ENCODE peak calls at places on chromosomes 7 and 10, in eight cellular contexts. L is HCT116, D is K562, N is HepG2, I is IMR-90, B is GM12878, S is H1, H is endothelial cell of umbilical vein. J is an unnamed sample.

GRCh38 chr10:17023386-17024298 is 106.0 kb downstream of the CUBN start:
- DNase-seq in L (peak), D (peak), N (peak), I (peak), B (peak), S (no peak), H (peak), J (peak)

GRCh38 chr10:131571845-131572244 is 260.3 kb upstream of the TCERG1L start:
- DNase-seq in L (no peak), D (no peak), N (no peak), I (no peak), B (no peak), S (no peak), H (no peak), J (no peak)

GRCh38 chr10:98141484-98142073 is 7.1 kb downstream of the R3HCC1L start:
- DNase-seq in L (no peak), D (peak), N (no peak), I (no peak), B (no peak), S (no peak), H (no peak), J (no peak)

GRCh38 chr10:63548860-63549259 is 27.7 kb downstream of the REEP3 start:
- DNase-seq in L (no peak), D (no peak), N (no peak), I (no peak), B (no peak), S (no peak), H (no peak), J (no peak)

GRCh38 chr10:29926649-29927048 is 132.7 kb downstream of the JCAD start:
- DNase-seq in L (no peak), D (peak), N (no peak), I (peak), B (no peak), S (no peak), H (no peak), J (no peak)

GRCh38 chr7:5528071-5528814 is 104.6 kb upstream of the TNRC18 start:
- DNase-seq in L (no peak), D (no peak), N (no peak), I (peak), B (no peak), S (peak), H (peak), J (peak)

GRCh38 chr7:125834421-125834820 is 904.8 kb upstream of the POT1 start:
- DNase-seq in L (no peak), D (no peak), N (no peak), I (no peak), B (no peak), S (no peak), H (no peak), J (no peak)

GRCh38 chr10:47325303-47326291 is 3.3 kb downstream of the GDF2 start:
- DNase-seq in L (no peak), D (no peak), N (no peak), I (no peak), B (no peak), S (no peak), H (no peak), J (no peak)

GRCh38 chr10:69312537-69312936 is 34.2 kb downstream of the HK1 start:
- DNase-seq in L (no peak), D (no peak), N (no peak), I (no peak), B (no peak), S (no peak), H (no peak), J (no peak)

GRCh38 chr10:93334901-93335312 is 147.2 kb downstream of the MYOF start:
- DNase-seq in L (peak), D (no peak), N (no peak), I (peak), B (no peak), S (no peak), H (no peak), J (no peak)

GRCh38 chr7:50855526-50855925 is 72.8 kb upstream of the GRB10 start:
- DNase-seq in L (no peak), D (no peak), N (no peak), I (no peak), B (no peak), S (peak), H (no peak), J (no peak)

GRCh38 chr10:99235872-99236626 is 397 bp upstream of the HPSE2 start:
- DNase-seq in L (no peak), D (no peak), N (no peak), I (no peak), B (no peak), S (peak), H (no peak), J (no peak)

GRCh38 chr10:80187465-80188409 is 17.6 kb downstream of the ANXA11 start:
- DNase-seq in L (no peak), D (peak), N (peak), I (no peak), B (peak), S (no peak), H (no peak), J (no peak)

GRCh38 chr7:45647967-45648670 is 74.0 kb downstream of the ADCY1 start:
- DNase-seq in L (no peak), D (no peak), N (no peak), I (no peak), B (no peak), S (peak), H (no peak), J (no peak)

GRCh38 chr10:77889277-77889903 is 37.2 kb downstream of the DLG5 start:
- DNase-seq in L (peak), D (peak), N (peak), I (no peak), B (no peak), S (no peak), H (no peak), J (no peak)

GRCh38 chr7:538764-539685 is 19.4 kb upstream of the PDGFA start:
- DNase-seq in L (no peak), D (no peak), N (peak), I (no peak), B (no peak), S (no peak), H (no peak), J (no peak)

GRCh38 chr10:6737758-6738463 is 157.8 kb upstream of the PRKCQ start:
- DNase-seq in L (no peak), D (no peak), N (no peak), I (peak), B (no peak), S (no peak), H (peak), J (peak)

GRCh38 chr10:27635699-27636270 is 109.8 kb downstream of the MKX start:
- DNase-seq in L (no peak), D (no peak), N (no peak), I (no peak), B (no peak), S (no peak), H (no peak), J (no peak)

GRCh38 chr7:158829021-158829341 is 328 bp downstream of the ESYT2 start:
- DNase-seq in L (no peak), D (peak), N (peak), I (peak), B (no peak), S (no peak), H (peak), J (peak)

GRCh38 chr7:8042796-8043535 is 74.4 kb downstream of the GLCCI1 start:
- DNase-seq in L (no peak), D (no peak), N (no peak), I (peak), B (no peak), S (no peak), H (no peak), J (no peak)

GRCh38 chr10:32417906-32418547 is 27.9 kb upstream of the CCDC7 start:
- DNase-seq in L (no peak), D (no peak), N (no peak), I (peak), B (no peak), S (no peak), H (no peak), J (no peak)
- H3K4me2 ChIP-seq in L (no peak), D (no peak), N (no peak), I (peak), B (no peak), S (no peak), H (no peak), J (no peak)

GRCh38 chr7:20220824-20221547 is 3.8 kb upstream of the MACC1 start:
- DNase-seq in L (no peak), D (peak), N (no peak), I (peak), B (no peak), S (no peak), H (no peak), J (no peak)

GRCh38 chr7:20220293-20220755 is 3.1 kb upstream of the MACC1 start:
- DNase-seq in L (no peak), D (peak), N (no peak), I (no peak), B (no peak), S (no peak), H (no peak), J (no peak)

GRCh38 chr7:20218261-20218660 is 1.1 kb upstream of the MACC1 start:
- DNase-seq in L (no peak), D (peak), N (peak), I (no peak), B (no peak), S (no peak), H (no peak), J (no peak)

GRCh38 chr7:20219062-20219445 is 1.9 kb upstream of the MACC1 start:
- DNase-seq in L (no peak), D (no peak), N (no peak), I (no peak), B (no peak), S (no peak), H (no peak), J (no peak)

DNA sequence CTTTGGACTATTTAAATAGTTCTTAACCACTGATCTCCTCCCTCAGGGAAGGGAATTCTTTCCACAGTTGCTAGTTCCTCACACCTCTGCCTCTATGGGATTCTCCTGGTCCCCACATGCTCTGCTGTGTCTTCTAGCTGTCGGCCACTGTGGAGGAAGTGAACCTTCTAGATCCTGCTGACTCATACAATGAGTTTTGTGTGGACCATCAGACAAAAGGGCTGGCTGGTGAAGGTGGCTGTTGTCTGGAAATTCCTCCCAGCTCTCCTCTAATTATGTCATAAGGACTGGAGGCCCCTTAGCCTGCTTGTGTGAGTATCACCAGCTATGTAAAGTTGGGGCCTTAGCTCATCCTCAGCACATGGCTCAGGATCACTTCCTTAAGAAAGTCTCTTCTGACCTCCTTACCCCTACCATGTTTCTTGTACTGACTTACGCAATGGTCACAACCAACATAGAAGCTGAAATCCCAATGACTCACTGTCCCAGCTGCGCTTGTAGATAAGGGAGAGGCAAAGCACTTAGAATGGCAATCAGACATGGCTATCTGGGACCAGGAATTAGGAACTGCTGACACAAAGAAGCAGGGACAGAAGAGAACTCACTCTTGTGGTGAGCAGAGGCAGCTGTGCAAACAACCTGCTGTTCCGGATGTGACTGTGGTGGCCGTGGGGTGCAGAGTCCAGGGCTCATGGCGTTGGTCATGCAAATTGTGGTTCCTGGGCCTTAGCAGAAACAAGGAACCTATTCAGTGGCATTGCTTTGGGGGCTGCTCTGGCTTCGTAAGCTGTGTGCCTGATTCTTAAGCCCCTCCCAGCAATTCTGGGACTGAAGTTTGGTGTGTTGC is 2.5 kb upstream of the MACC1 start:
- DNase-seq in L (no peak), D (peak), N (peak), I (peak), B (peak), S (no peak), H (peak), J (peak)
- TF ChIP-seq POLR2A in L (no peak), D (peak), N (peak), I (no peak), B (peak), S (no peak), H (peak), J (no peak)

DNA sequence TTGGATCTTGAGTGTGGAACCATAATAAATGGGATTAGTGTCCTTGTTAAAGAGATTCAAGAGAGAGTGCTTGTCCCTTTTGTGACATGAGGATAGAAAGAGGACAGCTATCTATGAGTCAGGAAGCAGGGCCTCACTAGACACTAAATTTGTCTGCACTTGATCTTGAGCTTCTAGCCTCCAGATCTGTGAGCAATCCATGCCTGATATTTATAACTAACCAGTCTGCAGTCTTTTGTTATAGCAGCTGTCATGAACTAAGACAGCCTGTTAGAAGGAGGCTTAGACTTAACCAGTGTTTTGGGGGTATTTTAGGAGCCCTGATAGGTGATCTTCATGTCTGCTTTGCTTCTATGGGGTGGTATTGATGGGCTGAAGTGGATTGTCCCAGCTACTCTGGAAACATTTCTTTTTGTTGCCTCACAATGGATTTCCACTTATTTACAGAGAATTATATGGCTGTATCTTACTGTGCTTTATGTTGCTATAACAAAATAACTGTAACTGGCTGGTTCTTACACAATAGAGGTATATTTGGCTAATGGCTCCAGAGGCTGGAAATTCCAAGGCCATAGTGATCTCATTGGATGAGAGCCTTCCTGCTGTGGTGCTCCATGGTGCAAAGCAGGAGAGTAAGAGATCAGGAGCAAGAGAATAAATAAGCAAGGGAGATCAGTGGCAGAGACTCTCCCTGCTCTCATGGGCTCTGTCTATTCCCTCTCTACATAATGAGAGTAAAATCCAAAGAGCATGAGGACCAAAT is 23.4 kb upstream of the AKR1C3 start:
- DNase-seq in L (no peak), D (no peak), N (peak), I (peak), B (no peak), S (no peak), H (no peak), J (no peak)
- H3K4me2 ChIP-seq in L (no peak), D (peak), N (peak), I (no peak), B (no peak), S (no peak), H (no peak), J (peak)

GRCh38 chr7:100641463-100641859 is at the start of gene TFR2:
- DNase-seq in L (no peak), D (peak), N (peak), I (no peak), B (no peak), S (no peak), H (no peak), J (no peak)
- TF ChIP-seq POLR2A in L (no peak), D (no peak), N (no peak), I (no peak), B (no peak), S (no peak), H (no peak), J (no peak)

GRCh38 chr10:113104071-113104470 is 154.0 kb downstream of the TCF7L2 start:
- DNase-seq in L (no peak), D (no peak), N (no peak), I (no peak), B (no peak), S (no peak), H (no peak), J (no peak)
- H3K4me2 ChIP-seq in L (no peak), D (no peak), N (no peak), I (no peak), B (no peak), S (no peak), H (no peak), J (no peak)

GRCh38 chr7:100723732-100724275 is 3.5 kb downstream of the EPO start:
- DNase-seq in L (no peak), D (no peak), N (peak), I (no peak), B (no peak), S (no peak), H (no peak), J (no peak)
- TF ChIP-seq POLR2A in L (no peak), D (no peak), N (peak), I (no peak), B (no peak), S (no peak), H (no peak), J (no peak)